ENCODE peak calls at places on chromosomes 5 and 9, in nine cellular contexts. J is adrenal gland, V is neural progenitor cell, U is lower lobe of right lung, T is hepatocyte, I is transverse colon, K is ovary, H is fibroblast of lung, W is left ventricle myocardium inferior. C is an unnamed sample.

GRCh38 chr5:16568875-16569580 is 47.8 kb downstream of the RETREG1 start:
- DNase-seq in J (no peak), V (no peak), U (no peak), T (no peak), I (peak; percentile 17), K (no peak), H (peak; percentile 17), W (no peak), C (no peak)

GRCh38 chr9:110809038-110809595 is 140.5 kb downstream of the MUSK start:
- DNase-seq in J (no peak), V (no peak), U (no peak), T (no peak), I (no peak), K (no peak), H (no peak), W (no peak), C (no peak)

GRCh38 chr9:72894342-72894741 is 58.5 kb downstream of the ALDH1A1 start:
- DNase-seq in J (no peak), V (peak; percentile 82), U (no peak), T (no peak), I (no peak), K (no peak), H (peak; percentile 14), W (no peak), C (no peak)

GRCh38 chr5:122099060-122099790 is 21.2 kb upstream of the LOX start:
- DNase-seq in J (peak; percentile 29), V (no peak), U (no peak), T (peak; percentile 45), I (no peak), K (no peak), H (peak; percentile 73), W (no peak), C (no peak)

GRCh38 chr9:92636627-92637026 is 33.3 kb downstream of the IPPK start:
- DNase-seq in J (no peak), V (no peak), U (peak; percentile 30), T (no peak), I (no peak), K (no peak), H (no peak), W (no peak), C (no peak)

GRCh38 chr5:81428446-81428845 is 34.5 kb upstream of the ACOT12 start:
- DNase-seq in J (no peak), V (no peak), U (no peak), T (no peak), I (no peak), K (no peak), H (peak; percentile 45), W (no peak), C (no peak)

GRCh38 chr5:27568811-27569210 is 530.4 kb upstream of the CDH9 start:
- DNase-seq in J (no peak), V (no peak), U (no peak), T (no peak), I (no peak), K (no peak), H (no peak), W (no peak), C (no peak)

GRCh38 chr9:5557606-5558587 is 47.6 kb downstream of the PDCD1LG2 start:
- DNase-seq in J (no peak), V (peak; percentile 9), U (peak; percentile 63), T (no peak), I (peak; percentile 11), K (no peak), H (peak; percentile 34), W (no peak), C (no peak)

GRCh38 chr9:21559402-21560280 is 77.5 kb upstream of the IFNE start:
- DNase-seq in J (no peak), V (peak; percentile 87), U (peak; percentile 56), T (peak; percentile 87), I (peak; percentile 23), K (peak; percentile 24), H (peak; percentile 66), W (no peak), C (no peak)

GRCh38 chr5:146088098-146088497 is 17.3 kb downstream of the PLAC8L1 start:
- DNase-seq in J (no peak), V (no peak), U (no peak), T (no peak), I (no peak), K (no peak), H (no peak), W (no peak), C (no peak)

GRCh38 chr5:131814990-131815389 is 18.2 kb upstream of the FNIP1 start:
- DNase-seq in J (no peak), V (no peak), U (no peak), T (peak; percentile 55), I (no peak), K (no peak), H (peak; percentile 72), W (no peak), C (peak; percentile 9)

GRCh38 chr9:16458696-16459420 is 411.6 kb downstream of the BNC2 start:
- DNase-seq in J (no peak), V (no peak), U (no peak), T (no peak), I (no peak), K (no peak), H (peak; percentile 62), W (no peak), C (no peak)

GRCh38 chr9:136338511-136338910 is 11.2 kb downstream of the GPSM1 start:
- DNase-seq in J (no peak), V (no peak), U (no peak), T (no peak), I (no peak), K (no peak), H (no peak), W (no peak), C (no peak)
- H3K4me1 ChIP-seq in J (peaks cover 15% of the 10 kb centered on the region), V (peaks cover 13% of the 10 kb centered on the region), U (peaks cover 17% of the 10 kb centered on the region), T (peaks cover 15% of the 10 kb centered on the region), I (peaks cover 15% of the 10 kb centered on the region), K (peaks cover 4% of the 10 kb centered on the region), H (peaks cover 5% of the 10 kb centered on the region), W (peaks cover 43% of the 10 kb centered on the region), C (peaks cover 5% of the 10 kb centered on the region)

GRCh38 chr5:73218552-73219171 is 45.7 kb downstream of the TMEM174 start:
- DNase-seq in J (no peak), V (peak; percentile 34), U (no peak), T (peak; percentile 42), I (no peak), K (no peak), H (peak; percentile 60), W (no peak), C (no peak)

GRCh38 chr5:73215525-73215890 is 42.5 kb downstream of the TMEM174 start:
- DNase-seq in J (no peak), V (no peak), U (no peak), T (no peak), I (no peak), K (no peak), H (no peak), W (no peak), C (no peak)

GRCh38 chr5:73213566-73213998 is 40.6 kb downstream of the TMEM174 start:
- DNase-seq in J (no peak), V (no peak), U (no peak), T (no peak), I (no peak), K (no peak), H (peak; percentile 68), W (no peak), C (no peak)

GRCh38 chr5:73214921-73215490 is 42.0 kb downstream of the TMEM174 start:
- DNase-seq in J (no peak), V (peak; percentile 51), U (no peak), T (no peak), I (no peak), K (no peak), H (no peak), W (no peak), C (no peak)

GRCh38 chr5:73215891-73216610 is 43.1 kb downstream of the TMEM174 start:
- DNase-seq in J (peak; percentile 77), V (peak; percentile 91), U (peak; percentile 80), T (peak; percentile 91), I (peak; percentile 83), K (peak; percentile 78), H (peak; percentile 77), W (peak; percentile 66), C (no peak)
- H3K27me3 ChIP-seq in J (peaks cover 59% of the 10 kb centered on the region), V (peaks cover 77% of the 10 kb centered on the region), U (peaks cover 78% of the 10 kb centered on the region), T (peaks cover 63% of the 10 kb centered on the region), I (peaks cover 85% of the 10 kb centered on the region), K (no peaks in the 10 kb centered on the region), H (peaks cover 10% of the 10 kb centered on the region), W (peaks cover 100% of the 10 kb centered on the region), C (peaks cover 15% of the 10 kb centered on the region)

DNA sequence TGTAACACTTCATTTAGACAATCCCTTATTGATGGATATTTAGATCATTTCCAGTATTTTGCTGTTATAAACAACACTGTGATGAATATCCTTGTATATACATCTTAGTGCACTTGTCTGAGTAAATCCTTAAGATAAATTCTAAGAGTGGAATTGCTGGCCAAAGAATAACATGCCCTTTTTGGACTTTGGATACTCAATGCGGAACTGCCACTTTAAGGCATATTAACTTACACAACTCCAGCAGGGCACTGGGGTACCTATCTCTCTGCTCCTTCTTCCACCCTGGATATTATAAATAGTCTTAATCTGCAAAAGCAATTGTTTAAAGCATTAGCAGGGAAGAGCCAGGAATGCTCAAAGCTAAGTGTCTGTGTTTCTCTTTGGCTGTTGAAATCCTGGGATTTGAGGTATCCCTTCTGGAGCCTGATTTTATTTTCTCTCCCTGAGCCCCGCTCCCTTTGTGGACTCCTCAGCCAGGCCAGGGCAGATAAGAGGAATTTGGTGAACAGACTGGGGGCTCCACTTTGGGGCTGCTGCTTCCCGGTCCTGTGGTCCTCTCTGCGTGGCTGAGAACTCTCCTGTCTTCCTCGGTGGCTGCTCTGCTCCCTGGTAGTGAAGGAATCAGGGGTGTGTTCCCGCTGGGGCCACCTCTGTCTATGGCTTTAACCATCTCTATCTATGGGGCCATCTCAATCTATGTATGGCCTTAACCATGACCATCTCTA is 71.5 kb upstream of the SH3PXD2B start:
- DNase-seq in J (no peak), V (no peak), U (no peak), T (no peak), I (no peak), K (no peak), H (no peak), W (no peak), C (no peak)
- H3K27ac ChIP-seq in J (no peak overlapping the region), V (no peak overlapping the region), U (no peak overlapping the region), T (no peak overlapping the region), I (peak overlapping the region; percentile 61), K (no peak overlapping the region), H (no peak overlapping the region), W (no peak overlapping the region), C (no peak overlapping the region)

GRCh38 chr5:14673443-14673842 is 8.9 kb downstream of the OTULIN start:
- DNase-seq in J (no peak), V (no peak), U (no peak), T (no peak), I (no peak), K (no peak), H (no peak), W (no peak), C (no peak)

GRCh38 chr5:14672508-14673394 is 8.2 kb downstream of the OTULIN start:
- DNase-seq in J (peak; percentile 61), V (no peak), U (no peak), T (no peak), I (no peak), K (no peak), H (no peak), W (no peak), C (no peak)

GRCh38 chr5:14669975-14670374 is 5.5 kb downstream of the OTULIN start:
- DNase-seq in J (no peak), V (no peak), U (no peak), T (no peak), I (no peak), K (no peak), H (no peak), W (no peak), C (no peak)

GRCh38 chr5:14671414-14671813 is 6.9 kb downstream of the OTULIN start:
- DNase-seq in J (no peak), V (no peak), U (no peak), T (no peak), I (no peak), K (no peak), H (no peak), W (no peak), C (no peak)

GRCh38 chr5:14672082-14672481 is 7.6 kb downstream of the OTULIN start:
- DNase-seq in J (no peak), V (no peak), U (no peak), T (no peak), I (no peak), K (no peak), H (no peak), W (no peak), C (no peak)
- H3K4me1 ChIP-seq in J (peaks cover 6% of the 10 kb centered on the region), V (peaks cover 18% of the 10 kb centered on the region), U (peaks cover 91% of the 10 kb centered on the region), T (peaks cover 10% of the 10 kb centered on the region), I (peaks cover 34% of the 10 kb centered on the region), K (no peaks in the 10 kb centered on the region), H (no peaks in the 10 kb centered on the region), W (peaks cover 100% of the 10 kb centered on the region), C (peaks cover 3% of the 10 kb centered on the region)